ENCODE peak calls at places on chromosomes 6 and 20, in four cellular contexts. L is MM.1S, Y is ovary, A is AG04449. M is an unnamed sample.

GRCh38 chr20:50113420-50114224 is 672 bp upstream of the UBE2V1 start:
- DNase-seq in L (peak), Y (no peak), A (no peak), M (no peak)

GRCh38 chr6:159279790-159280277 is 110.6 kb downstream of the FNDC1 start:
- DNase-seq in A (no peak), Y (no peak), L (no peak), M (peak)

GRCh38 chr6:130293800-130294199 is 71.0 kb upstream of the SAMD3 start:
- DNase-seq in Y (no peak), A (peak), L (peak), M (peak)

GRCh38 chr20:32356935-32357868 is 929 bp upstream of the ASXL1 start:
- DNase-seq in A (no peak), L (no peak), Y (peak), M (peak)

GRCh38 chr20:47950103-47950502 is 164.8 kb upstream of the SULF2 start:
- DNase-seq in L (no peak), Y (no peak), A (no peak), M (peak)

GRCh38 chr6:80932364-80932763 is 820.1 kb downstream of the TENT5A start:
- DNase-seq in Y (no peak), A (peak), L (no peak), M (peak)

GRCh38 chr6:131909408-131910218 is 41.6 kb downstream of the CCN2 start:
- DNase-seq in L (peak), Y (peak), A (no peak), M (peak)

GRCh38 chr6:158647501-158647900 is 2.4 kb upstream of the SYTL3 start:
- DNase-seq in Y (no peak), L (no peak), A (no peak), M (no peak)

GRCh38 chr20:56554869-56555268 is 21.8 kb downstream of the FAM209B start:
- DNase-seq in L (peak), Y (no peak), A (peak), M (peak)

GRCh38 chr6:13590574-13591153 is 16.3 kb downstream of the SIRT5 start:
- DNase-seq in Y (no peak), A (no peak), L (no peak), M (no peak)

GRCh38 chr20:14723614-14724013 is 386.2 kb upstream of the FLRT3 start:
- DNase-seq in L (no peak), Y (no peak), A (no peak), M (no peak)

GRCh38 chr20:61941721-61942405 is 123.8 kb downstream of the TAF4 start:
- DNase-seq in A (no peak), L (no peak), Y (peak), M (no peak)

GRCh38 chr6:45951771-45952529 is 63.7 kb downstream of the CLIC5 start:
- DNase-seq in A (no peak), Y (no peak), L (no peak), M (no peak)

GRCh38 chr20:3121271-3121911 is 36.9 kb upstream of the AVP start:
- DNase-seq in Y (no peak), A (no peak), L (no peak), M (no peak)

GRCh38 chr20:25571240-25571639 is 14.1 kb downstream of the NINL start:
- DNase-seq in Y (no peak), L (no peak), A (no peak), M (no peak)

GRCh38 chr20:50356522-50356880 is 153.7 kb upstream of the PTPN1 start:
- DNase-seq in L (no peak), Y (no peak), A (no peak), M (no peak)

GRCh38 chr6:138500867-138501446 is 1.7 kb upstream of the NHSL1 start:
- DNase-seq in Y (no peak), A (no peak), L (no peak), M (peak)

GRCh38 chr6:1574895-1575212 is 34.9 kb upstream of the FOXC1 start:
- DNase-seq in A (no peak), Y (no peak), L (no peak), M (no peak)
- H3K4me3 ChIP-seq in A (no peak), Y (no peak), L (no peak), M (no peak)

GRCh38 chr6:83053678-83054077 is 12.0 kb downstream of the UBE3D start:
- DNase-seq in A (no peak), L (no peak), Y (no peak), M (no peak)

GRCh38 chr6:83051386-83052172 is 14.1 kb downstream of the UBE3D start:
- DNase-seq in Y (no peak), A (no peak), L (no peak), M (no peak)

GRCh38 chr6:83057705-83058321 is 7.8 kb downstream of the UBE3D start:
- DNase-seq in Y (no peak), A (no peak), L (peak), M (peak)

DNA sequence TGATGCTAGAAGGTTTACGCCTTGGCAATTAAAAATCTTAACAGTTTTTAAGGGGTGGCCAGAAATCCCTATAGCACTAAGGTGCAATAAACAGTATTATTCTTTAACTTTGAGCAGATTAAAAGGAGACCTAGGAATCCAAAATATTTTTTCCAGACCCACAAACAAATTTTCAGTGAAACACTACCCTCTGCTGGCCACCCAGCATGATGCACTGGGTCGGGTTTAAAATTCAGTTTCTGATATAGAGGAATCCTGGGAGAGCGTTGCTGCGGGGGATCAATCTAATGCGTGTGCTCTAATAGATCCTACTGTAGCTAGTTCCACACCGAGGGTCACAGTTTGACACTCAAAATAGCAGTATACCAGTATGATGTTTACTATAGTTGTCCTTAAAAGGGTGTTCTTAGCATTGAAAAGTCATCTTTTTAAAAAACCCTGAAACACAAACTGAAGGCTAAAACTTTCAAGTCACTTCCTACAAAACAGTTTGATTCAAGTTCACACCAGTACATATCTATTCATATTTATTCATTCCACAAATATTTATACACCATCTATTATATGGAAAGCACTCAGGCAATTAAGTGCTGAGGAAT is 10.2 kb downstream of the UBE3D start:
- DNase-seq in L (peak), Y (peak), A (no peak), M (peak)
- TF ChIP-seq CTCF in L (peak), Y (peak), A (peak), M (peak)

GRCh38 chr6:33430334-33430733 is 10.5 kb downstream of the SYNGAP1 start:
- DNase-seq in L (no peak), Y (no peak), A (no peak), M (no peak)
- H3K4me3 ChIP-seq in L (no peak), Y (no peak), A (no peak), M (no peak)

DNA sequence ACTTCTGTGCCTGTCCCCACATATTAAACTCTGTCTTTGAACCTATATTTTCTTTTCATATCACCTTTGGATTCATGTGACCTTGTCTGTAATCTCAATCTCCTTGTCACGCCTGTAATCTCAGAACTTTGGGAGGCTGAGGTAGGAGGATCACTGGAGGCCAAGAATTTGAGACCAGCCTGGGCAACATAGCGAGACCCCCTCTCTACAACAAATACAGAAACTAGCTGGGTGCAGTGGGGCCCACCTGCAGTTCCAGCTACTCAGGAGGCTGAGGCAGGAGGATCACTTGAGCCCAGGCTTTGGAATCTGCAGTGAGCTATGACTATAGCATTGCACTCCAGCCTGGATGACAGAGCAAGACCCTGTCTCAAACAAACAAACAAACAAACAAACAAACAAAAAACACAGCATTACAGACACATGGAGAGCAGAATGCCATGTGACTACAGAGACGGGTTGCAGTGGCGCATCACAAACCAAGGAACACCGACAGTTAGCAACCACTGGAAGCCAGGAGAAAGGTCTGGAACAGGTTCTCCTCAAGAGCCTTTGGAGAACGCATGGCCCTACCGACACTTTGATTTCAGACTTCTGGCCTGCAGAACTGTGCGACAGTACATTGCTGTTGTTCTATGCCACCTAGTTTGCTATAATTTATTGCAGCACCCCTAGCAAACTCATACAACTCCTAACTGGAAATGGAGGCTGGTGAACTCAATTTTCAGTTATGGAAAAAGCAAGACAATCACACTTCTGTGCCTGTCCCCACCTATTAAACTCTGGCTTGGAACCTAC is 14.6 kb upstream of the TIAM2 start:
- DNase-seq in A (no peak), L (no peak), Y (no peak), M (no peak)
- TF ChIP-seq CTCF in A (no peak), L (no peak), Y (no peak), M (no peak)

GRCh38 chr6:156056085-156056484 is 600.4 kb upstream of the NOX3 start:
- DNase-seq in Y (no peak), A (no peak), L (no peak), M (no peak)
- H3K4me3 ChIP-seq in Y (no peak), A (no peak), L (no peak), M (no peak)

GRCh38 chr20:63051186-63051860 is 44.6 kb upstream of the BHLHE23 start:
- DNase-seq in Y (no peak), L (no peak), A (no peak), M (no peak)
- TF ChIP-seq CTCF in Y (no peak), L (no peak), A (no peak), M (no peak)

GRCh38 chr6:116251568-116252384 is 2.1 kb downstream of the TSPYL4 start:
- DNase-seq in A (no peak), L (no peak), Y (no peak), M (peak)
- H3K4me3 ChIP-seq in A (peak), L (no peak), Y (no peak), M (peak)

GRCh38 chr6:24440897-24441598 is 38.3 kb downstream of the MRS2 start:
- DNase-seq in L (no peak), Y (no peak), A (no peak), M (no peak)
- TF ChIP-seq CTCF in L (no peak), Y (no peak), A (no peak), M (no peak)

GRCh38 chr6:100461273-100461919 is 3.3 kb downstream of the SIM1 start:
- DNase-seq in A (no peak), Y (no peak), L (no peak), M (no peak)
- H3K4me3 ChIP-seq in A (peak), Y (no peak), L (peak), M (no peak)

GRCh38 chr6:33779305-33779704 is 9.6 kb downstream of the LEMD2 start:
- DNase-seq in L (no peak), Y (no peak), A (no peak), M (no peak)
- TF ChIP-seq CTCF in L (no peak), Y (no peak), A (no peak), M (peak)